ENCODE peak calls at places on chromosomes 6 and 20, in four cellular contexts. T is left ventricle myocardium inferior, L is tibial nerve, N is head of caudate nucleus. B is an unnamed sample.

GRCh38 chr6:151445482-151445881 is 6.4 kb downstream of the RMND1 start:
- DNase-seq in T (no peak), L (no peak), N (no peak), B (no peak)

GRCh38 chr20:36404435-36404978 is 98.4 kb downstream of the DLGAP4 start:
- DNase-seq in T (no peak), L (no peak), N (no peak), B (no peak)

GRCh38 chr20:58173930-58174707 is 54.3 kb downstream of the ANKRD60 start:
- DNase-seq in T (no peak), L (no peak), N (no peak), B (no peak)

GRCh38 chr6:56359201-56359899 is 112.0 kb upstream of the COL21A1 start:
- DNase-seq in T (no peak), L (peak), N (peak), B (peak)

GRCh38 chr6:63637865-63638445 is 2.4 kb downstream of the PHF3 start:
- DNase-seq in T (no peak), L (no peak), N (no peak), B (no peak)

GRCh38 chr20:9918360-9918759 is 79.5 kb upstream of the PAK5 start:
- DNase-seq in T (no peak), L (no peak), N (no peak), B (no peak)

GRCh38 chr6:168051648-168052047 is 27.4 kb downstream of the FRMD1 start:
- DNase-seq in T (no peak), L (no peak), N (no peak), B (no peak)

GRCh38 chr6:31394381-31394780 is 9.0 kb upstream of the MICA start:
- DNase-seq in T (no peak), L (no peak), N (no peak), B (no peak)

GRCh38 chr6:129923520-129923919 is 62.4 kb upstream of the TMEM244 start:
- DNase-seq in T (no peak), L (no peak), N (no peak), B (no peak)

GRCh38 chr6:116969211-116969863 is 92.3 kb downstream of the RFX6 start:
- DNase-seq in T (no peak), L (no peak), N (no peak), B (peak)

GRCh38 chr20:51156041-51156795 is 133.3 kb upstream of the KCNG1 start:
- DNase-seq in T (no peak), L (peak), N (peak), B (peak)

GRCh38 chr6:159229526-159229925 is 60.3 kb downstream of the FNDC1 start:
- DNase-seq in T (no peak), L (no peak), N (no peak), B (no peak)

GRCh38 chr6:48177786-48178185 is 66.8 kb upstream of the PTCHD4 start:
- DNase-seq in T (no peak), L (no peak), N (no peak), B (no peak)

GRCh38 chr20:884983-885952 is 30.9 kb downstream of the ANGPT4 start:
- DNase-seq in T (peak), L (peak), N (no peak), B (peak)

GRCh38 chr20:21232546-21233280 is 70.4 kb upstream of the XRN2 start:
- DNase-seq in T (no peak), L (no peak), N (no peak), B (no peak)

GRCh38 chr20:36267605-36268500 is 31.6 kb downstream of the AAR2 start:
- DNase-seq in T (no peak), L (no peak), N (peak), B (peak)

GRCh38 chr6:127518710-127519468 is at the start of gene MTCL3:
- DNase-seq in T (peak), L (no peak), N (peak), B (peak)

GRCh38 chr20:1177680-1178079 is 7.1 kb downstream of the TMEM74B start:
- DNase-seq in T (no peak), L (no peak), N (no peak), B (no peak)

GRCh38 chr6:128806274-128806673 is 76.7 kb upstream of the LAMA2 start:
- DNase-seq in T (no peak), L (peak), N (no peak), B (no peak)

GRCh38 chr6:33789550-33789895 is 593 bp upstream of the LEMD2 start:
- DNase-seq in T (no peak), L (no peak), N (no peak), B (no peak)

GRCh38 chr6:111600588-111601440 is 4.9 kb downstream of the TRAF3IP2 start:
- DNase-seq in T (no peak), L (no peak), N (no peak), B (no peak)

GRCh38 chr6:31659649-31660223 is 842 bp downstream of the C6orf47 start:
- DNase-seq in T (no peak), L (no peak), N (no peak), B (no peak)

GRCh38 chr6:155272353-155273222 is 8.8 kb downstream of the CLDN20 start:
- DNase-seq in T (no peak), L (no peak), N (no peak), B (no peak)

GRCh38 chr6:12203001-12203400 is 87.2 kb upstream of the EDN1 start:
- DNase-seq in T (no peak), L (no peak), N (no peak), B (no peak)

GRCh38 chr6:79438015-79438414 is 99.2 kb downstream of the LCA5 start:
- DNase-seq in T (peak), L (peak), N (no peak), B (no peak)

GRCh38 chr6:87730310-87730709 is 28.3 kb upstream of the AKIRIN2 start:
- DNase-seq in T (peak), L (peak), N (no peak), B (peak)

GRCh38 chr20:62815066-62815991 is 1.5 kb upstream of the COL9A3 start:
- DNase-seq in T (no peak), L (no peak), N (no peak), B (no peak)

GRCh38 chr6:168355716-168356522 is 36.3 kb upstream of the DACT2 start:
- DNase-seq in T (peak), L (peak), N (peak), B (peak)

GRCh38 chr6:143002686-143003085 is 57.7 kb upstream of the HIVEP2 start:
- DNase-seq in T (no peak), L (no peak), N (no peak), B (peak)

GRCh38 chr20:6008254-6008653 is 45.6 kb downstream of the LRRN4 start:
- DNase-seq in T (no peak), L (peak), N (no peak), B (peak)

GRCh38 chr6:44047179-44047546 is 80.1 kb downstream of the MRPL14 start:
- DNase-seq in T (no peak), L (no peak), N (no peak), B (no peak)

GRCh38 chr6:39228992-39229767 is at the start of gene KCNK5:
- DNase-seq in T (peak), L (peak), N (peak), B (peak)

GRCh38 chr20:50120935-50121693 is 8.2 kb upstream of the UBE2V1 start:
- DNase-seq in T (peak), L (peak), N (peak), B (peak)

GRCh38 chr20:41631826-41632225 is 13.6 kb upstream of the CHD6 start:
- DNase-seq in T (peak), L (peak), N (no peak), B (peak)

GRCh38 chr6:38012573-38012972 is 193.0 kb downstream of the ZFAND3 start:
- DNase-seq in T (no peak), L (no peak), N (no peak), B (peak)

GRCh38 chr6:158011478-158011920 is 29.8 kb downstream of the SYNJ2 start:
- DNase-seq in T (peak), L (no peak), N (no peak), B (no peak)

GRCh38 chr6:26170951-26171841 is 84.0 kb downstream of the HFE start:
- DNase-seq in T (no peak), L (no peak), N (no peak), B (no peak)

B was measured in adrenal gland.